ENCODE peak calls at places on chromosomes 1 and 21, in ten cellular contexts. V is COR-L47; U is neural crest cell; D is CD8-positive, alpha-beta memory T cell; Q is NCI-H1417; K is foreskin fibroblast; J is AG09309; O is activated naive CD4-positive, alpha-beta T cell treated with Interleukin-2 at 50 U/mL for 16 hours; S is activated CD4-positive, alpha-beta T cell treated with anti-CD3 and anti-CD28 coated beads, Interleukin-2, amount 10 ng/mL, durations not matched to agents 7 days and 5 days; T is kidney glomerular epithelial cell. B is an unnamed sample.

GRCh38 chr1:4710592-4711190 is 56.3 kb downstream of the AJAP1 start:
- DNase-seq in V (no peak), U (no peak), D (no peak), Q (peak; percentile 44), K (no peak), J (no peak), O (no peak), S (no peak), T (no peak), B (no peak)

GRCh38 chr1:201538618-201539551 is at the start of gene NAV1:
- DNase-seq in V (no peak), U (peak; percentile 63), D (no peak), Q (peak; percentile 76), K (peak; percentile 95), J (no peak), O (no peak), S (no peak), T (peak; percentile 52), B (no peak)

GRCh38 chr1:217090073-217090911 is 367.1 kb upstream of the ESRRG start:
- DNase-seq in V (peak; percentile 28), U (no peak), D (no peak), Q (peak; percentile 84), K (peak; percentile 7), J (no peak), O (no peak), S (no peak), T (no peak), B (no peak)

GRCh38 chr1:210360852-210361477 is 32.3 kb downstream of the HHAT start:
- DNase-seq in V (peak; percentile 6), U (no peak), D (no peak), Q (peak; percentile 35), K (peak; percentile 87), J (no peak), O (no peak), S (no peak), T (peak; percentile 19), B (no peak)

GRCh38 chr1:210754931-210755670 is 378.8 kb downstream of the KCNH1 start:
- DNase-seq in V (peak; percentile 97), U (no peak), D (no peak), Q (peak; percentile 95), K (peak; percentile 1), J (no peak), O (no peak), S (no peak), T (no peak), B (no peak)

GRCh38 chr21:26881504-26882228 is 36.5 kb upstream of the ADAMTS1 start:
- DNase-seq in V (peak; percentile 25), U (no peak), D (no peak), Q (peak; percentile 56), K (peak; percentile 49), J (no peak), O (no peak), S (no peak), T (peak; percentile 43), B (no peak)

GRCh38 chr21:44958471-44959191 is 18.8 kb downstream of the SLX9 start:
- DNase-seq in V (no peak), U (peak; percentile 52), D (no peak), Q (no peak), K (peak; percentile 25), J (peak; percentile 40), O (no peak), S (no peak), T (no peak), B (no peak)

GRCh38 chr1:11151854-11152612 is 37.1 kb upstream of the ANGPTL7 start:
- DNase-seq in V (no peak), U (no peak), D (no peak), Q (no peak), K (no peak), J (no peak), O (no peak), S (no peak), T (no peak), B (no peak)

GRCh38 chr1:97986041-97987005 is 65.5 kb upstream of the DPYD start:
- DNase-seq in V (no peak), U (no peak), D (no peak), Q (no peak), K (peak; percentile 19), J (no peak), O (no peak), S (no peak), T (peak; percentile 4), B (no peak)

GRCh38 chr21:38351176-38351959 is 94.6 kb downstream of the KCNJ15 start:
- DNase-seq in V (no peak), U (no peak), D (no peak), Q (no peak), K (peak; percentile 9), J (no peak), O (no peak), S (no peak), T (no peak), B (no peak)

GRCh38 chr1:147337040-147337439 is 94.6 kb downstream of the CHD1L start:
- DNase-seq in V (no peak), U (no peak), D (no peak), Q (peak; percentile 12), K (peak; percentile 4), J (no peak), O (no peak), S (no peak), T (no peak), B (no peak)

GRCh38 chr1:71413441-71414170 is 332.8 kb upstream of the ZRANB2 start:
- DNase-seq in V (no peak), U (no peak), D (no peak), Q (peak; percentile 45), K (peak; percentile 13), J (peak; percentile 33), O (no peak), S (no peak), T (no peak), B (no peak)

GRCh38 chr1:54239603-54240002 is 39.6 kb downstream of the MRPL37 start:
- DNase-seq in V (no peak), U (no peak), D (no peak), Q (no peak), K (no peak), J (no peak), O (no peak), S (no peak), T (no peak), B (no peak)